ENCODE peak calls at places on chromosomes 7 and 10, in six cellular contexts. D is Peyer's patch; F is stimulated activated naive CD8-positive, alpha-beta T cell treated with anti-CD3 and anti-CD28 coated beads, Interleukin-15, Interleukin-2, amounts not matched to agents 100 U/mL and 50 U/mL, for 24 hours; T is epithelial cell of esophagus; M is small intestine; Y is mesenchymal stem cell. Q is an unnamed sample.

GRCh38 chr7:4631664-4632171 is 50.4 kb upstream of the FOXK1 start:
- DNase-seq in D (peak; percentile 34), T (peak; percentile 92), F (no peak), Y (peak; percentile 30), M (peak; percentile 81), Q (peak; percentile 50)

GRCh38 chr7:107166702-107167426 is 1.9 kb upstream of the HBP1 start:
- DNase-seq in D (no peak), T (no peak), F (no peak), M (no peak), Y (no peak), Q (no peak)

GRCh38 chr10:103818110-103818509 is 37.3 kb downstream of the SH3PXD2A start:
- DNase-seq in T (no peak), F (no peak), M (no peak), Y (no peak), D (no peak), Q (no peak)

GRCh38 chr7:44489955-44490350 is 505 bp downstream of the NUDCD3 start:
- DNase-seq in Y (no peak), M (peak; percentile 74), T (peak; percentile 63), D (peak; percentile 44), F (no peak), Q (no peak)

GRCh38 chr7:143901360-143901709 is 641 bp downstream of the TCAF1 start:
- DNase-seq in T (peak; percentile 51), M (no peak), F (peak; percentile 33), D (no peak), Y (no peak), Q (no peak)

GRCh38 chr10:121764241-121764942 is 163.4 kb downstream of the ATE1 start:
- DNase-seq in T (peak; percentile 64), Y (no peak), F (no peak), M (no peak), D (no peak), Q (no peak)

GRCh38 chr7:31974351-31974750 is 95.9 kb downstream of the PDE1C start:
- DNase-seq in D (no peak), T (no peak), M (no peak), F (no peak), Y (no peak), Q (no peak)

GRCh38 chr10:17227367-17228080 is 517 bp upstream of the VIM start:
- DNase-seq in M (peak; percentile 19), F (peak; percentile 29), T (no peak), D (no peak), Y (peak; percentile 72), Q (no peak)

GRCh38 chr10:91589015-91589655 is 43.7 kb downstream of the PPP1R3C start:
- DNase-seq in T (no peak), D (no peak), M (no peak), Y (peak; percentile 91), F (no peak), Q (no peak)

GRCh38 chr10:23439920-23440875 is 1.3 kb downstream of the OTUD1 start:
- DNase-seq in T (peak; percentile 50), D (peak; percentile 30), M (peak; percentile 30), Y (peak; percentile 58), F (peak; percentile 49), Q (no peak)

GRCh38 chr7:20153567-20153966 is 63.6 kb downstream of the MACC1 start:
- DNase-seq in D (no peak), M (no peak), F (no peak), T (peak; percentile 7), Y (peak; percentile 37), Q (no peak)

GRCh38 chr7:134703781-134704180 is 57.1 kb downstream of the BPGM start:
- DNase-seq in F (no peak), Y (peak; percentile 86), T (no peak), D (no peak), M (no peak), Q (no peak)

GRCh38 chr10:37654466-37654865 is 202.9 kb downstream of the ZNF248 start:
- DNase-seq in T (no peak), M (no peak), Y (no peak), D (no peak), F (no peak), Q (no peak)

GRCh38 chr7:157946398-157947060 is 609.7 kb downstream of the DNAJB6 start:
- DNase-seq in F (no peak), T (no peak), Y (no peak), M (no peak), D (no peak), Q (no peak)

GRCh38 chr10:118798186-118798811 is 43.5 kb upstream of the CACUL1 start:
- DNase-seq in Y (no peak), M (no peak), T (peak; percentile 90), F (no peak), D (no peak), Q (no peak)

GRCh38 chr7:141640239-141640840 is 61.6 kb downstream of the DENND11 start:
- DNase-seq in T (no peak), M (no peak), D (no peak), Y (no peak), F (no peak), Q (no peak)

GRCh38 chr7:101816499-101817030 is 861 bp upstream of the CUX1 start:
- DNase-seq in M (peak; percentile 37), D (no peak), Y (peak; percentile 50), T (peak; percentile 55), F (peak; percentile 48), Q (no peak)

GRCh38 chr7:135321556-135321955 is 87.9 kb downstream of the STRA8 start:
- DNase-seq in Y (peak; percentile 28), M (no peak), T (peak; percentile 67), F (no peak), D (no peak), Q (no peak)

GRCh38 chr10:124157286-124157685 is 63.9 kb upstream of the CHST15 start:
- DNase-seq in D (no peak), F (no peak), T (no peak), Y (peak; percentile 39), M (no peak), Q (no peak)

GRCh38 chr7:87216701-87217508 is 2.6 kb downstream of the TMEM243 start:
- DNase-seq in T (no peak), D (peak; percentile 67), Y (no peak), M (peak; percentile 10), F (peak; percentile 51), Q (no peak)

GRCh38 chr10:4267084-4267774 is 482.2 kb upstream of the KLF6 start:
- DNase-seq in T (peak; percentile 39), D (no peak), M (peak; percentile 45), Y (no peak), F (no peak), Q (no peak)

GRCh38 chr10:103197177-103197576 is 4.1 kb upstream of the NT5C2 start:
- DNase-seq in Y (peak; percentile 85), T (peak; percentile 69), F (peak; percentile 39), M (peak; percentile 6), D (no peak), Q (no peak)

GRCh38 chr7:77455334-77455733 is 39.2 kb upstream of the GSAP start:
- DNase-seq in D (no peak), Y (peak; percentile 81), F (no peak), M (no peak), T (peak; percentile 92), Q (no peak)

GRCh38 chr10:91635401-91636400 is 2.8 kb upstream of the PPP1R3C start:
- DNase-seq in Y (peak; percentile 81), D (peak; percentile 23), T (peak; percentile 85), F (peak; percentile 47), M (peak; percentile 79), Q (peak; percentile 29)

GRCh38 chr7:2687881-2688318 is at the start of gene AMZ1:
- DNase-seq in M (no peak), D (no peak), F (no peak), T (no peak), Y (no peak), Q (no peak)

GRCh38 chr10:31149835-31150512 is 118.3 kb upstream of the ZNF438 start:
- DNase-seq in F (no peak), Y (no peak), M (no peak), D (no peak), T (peak; percentile 45), Q (no peak)

GRCh38 chr7:137882261-137882668 is 35.5 kb upstream of the DGKI start:
- DNase-seq in D (no peak), M (no peak), F (peak; percentile 32), Y (peak; percentile 91), T (peak; percentile 98), Q (no peak)

GRCh38 chr10:102455893-102456471 is 4.6 kb upstream of the C10orf95 start:
- DNase-seq in F (no peak), T (peak; percentile 84), M (no peak), D (no peak), Y (peak; percentile 92), Q (no peak)

GRCh38 chr10:52526251-52526823 is 212.3 kb downstream of the DKK1 start:
- DNase-seq in T (peak; percentile 10), F (no peak), D (no peak), M (no peak), Y (peak; percentile 38), Q (no peak)

GRCh38 chr7:129799350-129799955 is 153.3 kb downstream of the UBE2H start:
- DNase-seq in Y (no peak), M (no peak), D (no peak), T (no peak), F (no peak), Q (no peak)

GRCh38 chr10:79380918-79381775 is 33.9 kb downstream of the PPIF start:
- DNase-seq in F (no peak), Y (no peak), T (no peak), M (no peak), D (no peak), Q (no peak)

GRCh38 chr7:91517408-91517807 is 253.2 kb downstream of the FZD1 start:
- DNase-seq in M (no peak), F (no peak), D (no peak), Y (no peak), T (no peak), Q (no peak)

GRCh38 chr10:62779487-62780248 is 24.9 kb upstream of the ADO start:
- DNase-seq in D (peak; percentile 77), F (peak; percentile 89), M (peak; percentile 36), Y (peak; percentile 8), T (peak; percentile 60), Q (no peak)

GRCh38 chr10:48470893-48471805 is 133.7 kb downstream of the ARHGAP22 start:
- DNase-seq in T (peak; percentile 97), Y (peak; percentile 33), F (no peak), D (peak; percentile 5), M (no peak), Q (no peak)

GRCh38 chr10:14008648-14009072 is 322.1 kb downstream of the FRMD4A start:
- DNase-seq in D (no peak), Y (peak; percentile 61), M (no peak), F (no peak), T (no peak), Q (no peak)

GRCh38 chr10:130300608-130301025 is 164.4 kb downstream of the GLRX3 start:
- DNase-seq in T (no peak), F (peak; percentile 54), Y (no peak), D (no peak), M (peak; percentile 59), Q (no peak)

GRCh38 chr7:80411621-80412020 is 100.2 kb downstream of the GNAT3 start:
- DNase-seq in Y (peak; percentile 17), F (no peak), T (peak; percentile 52), M (no peak), D (no peak), Q (no peak)

Q was measured in omental fat pad.